ENCODE peak calls at places on chromosomes 2 and 18, in five cellular contexts. One of them, this sample, is unnamed. For H3K4me1, the result is how much of the 10 kb centered on the place peaks cover.

GRCh38 chr2:121368841-121369240 is 83.8 kb upstream of the TFCP2L1 start:
- DNase-seq in neuronal stem cell: no peak
- DNase-seq in GM23338: no peak
- DNase-seq in A673: no peak
- DNase-seq in heart right ventricle: no peak
- DNase-seq in this sample: no peak

GRCh38 chr18:46939337-46939963 is 22.0 kb downstream of the KATNAL2 start:
- DNase-seq in GM23338: peak
- DNase-seq in heart right ventricle: no peak
- DNase-seq in A673: peak
- DNase-seq in neuronal stem cell: no peak
- DNase-seq in this sample: peak

GRCh38 chr2:234339016-234339415 is 157.9 kb downstream of the ARL4C start:
- DNase-seq in A673: no peak
- DNase-seq in neuronal stem cell: no peak
- DNase-seq in heart right ventricle: no peak
- DNase-seq in GM23338: no peak
- DNase-seq in this sample: no peak

GRCh38 chr2:231425811-231426703 is 30.5 kb downstream of the B3GNT7 start:
- DNase-seq in GM23338: peak
- DNase-seq in neuronal stem cell: no peak
- DNase-seq in A673: no peak
- DNase-seq in heart right ventricle: no peak
- DNase-seq in this sample: no peak

GRCh38 chr2:20596193-20596972 is 54.5 kb downstream of the HS1BP3 start:
- DNase-seq in neuronal stem cell: no peak
- DNase-seq in GM23338: no peak
- DNase-seq in A673: no peak
- DNase-seq in heart right ventricle: no peak
- DNase-seq in this sample: no peak

GRCh38 chr2:183207110-183207509 is 82.9 kb downstream of the NUP35 start:
- DNase-seq in heart right ventricle: no peak
- DNase-seq in neuronal stem cell: no peak
- DNase-seq in A673: no peak
- DNase-seq in GM23338: peak
- DNase-seq in this sample: no peak

GRCh38 chr18:72612894-72613537 is 68.9 kb upstream of the CBLN2 start:
- DNase-seq in GM23338: no peak
- DNase-seq in A673: no peak
- DNase-seq in heart right ventricle: no peak
- DNase-seq in neuronal stem cell: no peak
- DNase-seq in this sample: no peak

GRCh38 chr2:231919341-231920035 is 6.7 kb downstream of the NPPC start:
- DNase-seq in GM23338: no peak
- DNase-seq in A673: no peak
- DNase-seq in heart right ventricle: no peak
- DNase-seq in neuronal stem cell: no peak
- DNase-seq in this sample: no peak

GRCh38 chr2:238697193-238698191 is 150.4 kb upstream of the TWIST2 start:
- DNase-seq in A673: no peak
- DNase-seq in heart right ventricle: no peak
- DNase-seq in GM23338: no peak
- DNase-seq in neuronal stem cell: no peak
- DNase-seq in this sample: no peak

GRCh38 chr2:174486614-174487535 is at the start of gene GPR155:
- DNase-seq in GM23338: peak
- DNase-seq in A673: peak
- DNase-seq in heart right ventricle: peak
- DNase-seq in neuronal stem cell: peak
- DNase-seq in this sample: peak

GRCh38 chr2:127597984-127598380 is 48.0 kb upstream of the GPR17 start:
- DNase-seq in heart right ventricle: no peak
- DNase-seq in A673: no peak
- DNase-seq in GM23338: no peak
- DNase-seq in neuronal stem cell: no peak
- DNase-seq in this sample: no peak

GRCh38 chr2:120749506-120750431 is 14.1 kb downstream of the GLI2 start:
- DNase-seq in GM23338: no peak
- DNase-seq in A673: peak
- DNase-seq in heart right ventricle: no peak
- DNase-seq in neuronal stem cell: no peak
- DNase-seq in this sample: no peak

GRCh38 chr2:88239781-88240180 is 69.6 kb downstream of the THNSL2 start:
- DNase-seq in GM23338: no peak
- DNase-seq in A673: no peak
- DNase-seq in neuronal stem cell: no peak
- DNase-seq in heart right ventricle: no peak
- DNase-seq in this sample: no peak

GRCh38 chr2:69057660-69058059 is 44.7 kb downstream of the ANTXR1 start:
- DNase-seq in A673: no peak
- DNase-seq in heart right ventricle: no peak
- DNase-seq in GM23338: no peak
- DNase-seq in neuronal stem cell: no peak
- DNase-seq in this sample: no peak

GRCh38 chr2:152354069-152354755 is 19.2 kb downstream of the FMNL2 start:
- DNase-seq in neuronal stem cell: no peak
- DNase-seq in GM23338: no peak
- DNase-seq in A673: no peak
- DNase-seq in heart right ventricle: no peak
- DNase-seq in this sample: no peak

GRCh38 chr2:237574894-237575868 is 8.8 kb downstream of the PRLH start:
- DNase-seq in A673: no peak
- DNase-seq in GM23338: no peak
- DNase-seq in heart right ventricle: peak
- DNase-seq in neuronal stem cell: no peak
- DNase-seq in this sample: no peak

GRCh38 chr2:15521782-15522181 is 39.4 kb downstream of the NBAS start:
- DNase-seq in neuronal stem cell: no peak
- DNase-seq in A673: no peak
- DNase-seq in heart right ventricle: no peak
- DNase-seq in GM23338: no peak
- DNase-seq in this sample: no peak

GRCh38 chr18:21363411-21363810 is 121.4 kb downstream of the GREB1L start:
- DNase-seq in heart right ventricle: no peak
- DNase-seq in A673: no peak
- DNase-seq in GM23338: no peak
- DNase-seq in neuronal stem cell: no peak
- DNase-seq in this sample: no peak

GRCh38 chr2:101152195-101153076 is 1.3 kb upstream of the TBC1D8 start:
- DNase-seq in heart right ventricle: peak
- DNase-seq in GM23338: peak
- DNase-seq in neuronal stem cell: peak
- DNase-seq in A673: peak
- DNase-seq in this sample: peak

GRCh38 chr2:119367472-119368099 is 809 bp downstream of the DBI start:
- DNase-seq in heart right ventricle: peak
- DNase-seq in GM23338: peak
- DNase-seq in A673: no peak
- DNase-seq in neuronal stem cell: peak
- DNase-seq in this sample: peak

GRCh38 chr18:63444567-63444966 is 22.3 kb upstream of the VPS4B start:
- DNase-seq in heart right ventricle: no peak
- DNase-seq in GM23338: no peak
- DNase-seq in A673: peak
- DNase-seq in neuronal stem cell: no peak
- DNase-seq in this sample: peak

DNA sequence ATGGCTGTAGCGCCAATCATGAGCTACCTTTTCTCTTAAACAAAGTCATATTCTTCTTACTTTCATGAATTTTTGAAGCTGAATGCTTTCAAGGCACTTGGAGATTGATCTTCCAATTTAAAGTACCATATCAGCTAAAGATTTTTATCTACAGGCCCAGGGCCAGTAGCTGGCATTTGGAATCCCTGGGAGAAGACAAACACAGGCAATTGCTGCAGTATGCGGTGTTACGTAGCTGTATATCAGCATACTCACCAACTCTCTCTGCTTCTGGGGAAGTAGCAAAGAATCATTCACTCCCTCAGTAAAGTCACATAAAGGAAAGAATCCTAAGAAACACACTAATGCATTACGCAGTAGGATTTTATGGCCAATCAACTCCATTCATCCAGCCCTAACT is 202.3 kb downstream of the DLGAP1 start:
- DNase-seq in heart right ventricle: no peak
- DNase-seq in neuronal stem cell: no peak
- DNase-seq in GM23338: no peak
- DNase-seq in A673: no peak
- DNase-seq in this sample: no peak
- H3K4me1 ChIP-seq in heart right ventricle: under half
- H3K4me1 ChIP-seq in neuronal stem cell: under half
- H3K4me1 ChIP-seq in GM23338: under half
- H3K4me1 ChIP-seq in A673: under half
- H3K4me1 ChIP-seq in this sample: under half

GRCh38 chr2:118051956-118052355 is 36.3 kb upstream of the INSIG2 start:
- DNase-seq in heart right ventricle: no peak
- DNase-seq in GM23338: no peak
- DNase-seq in neuronal stem cell: no peak
- DNase-seq in A673: no peak
- DNase-seq in this sample: no peak
- H3K4me1 ChIP-seq in heart right ventricle: under half
- H3K4me1 ChIP-seq in GM23338: under half
- H3K4me1 ChIP-seq in neuronal stem cell: under half
- H3K4me1 ChIP-seq in A673: under half
- H3K4me1 ChIP-seq in this sample: under half

GRCh38 chr18:74455386-74455785 is 1.7 kb downstream of the DIPK1C start:
- DNase-seq in GM23338: no peak
- DNase-seq in heart right ventricle: no peak
- DNase-seq in neuronal stem cell: no peak
- DNase-seq in A673: no peak
- DNase-seq in this sample: no peak
- H3K4me1 ChIP-seq in GM23338: under half
- H3K4me1 ChIP-seq in heart right ventricle: under half
- H3K4me1 ChIP-seq in neuronal stem cell: under half
- H3K4me1 ChIP-seq in A673: under half
- H3K4me1 ChIP-seq in this sample: under half

GRCh38 chr2:188628989-188629889 is 337.6 kb downstream of the GULP1 start:
- DNase-seq in A673: peak
- DNase-seq in heart right ventricle: no peak
- DNase-seq in neuronal stem cell: no peak
- DNase-seq in GM23338: no peak
- DNase-seq in this sample: no peak
- H3K4me1 ChIP-seq in A673: under half
- H3K4me1 ChIP-seq in heart right ventricle: under half
- H3K4me1 ChIP-seq in neuronal stem cell: under half
- H3K4me1 ChIP-seq in GM23338: under half
- H3K4me1 ChIP-seq in this sample: under half

GRCh38 chr2:54585136-54585535 is 129.0 kb downstream of the SPTBN1 start:
- DNase-seq in heart right ventricle: no peak
- DNase-seq in neuronal stem cell: no peak
- DNase-seq in A673: no peak
- DNase-seq in GM23338: no peak
- DNase-seq in this sample: no peak

GRCh38 chr2:54579682-54580349 is 123.7 kb downstream of the SPTBN1 start:
- DNase-seq in A673: no peak
- DNase-seq in neuronal stem cell: no peak
- DNase-seq in GM23338: no peak
- DNase-seq in heart right ventricle: no peak
- DNase-seq in this sample: no peak

GRCh38 chr2:54581326-54582039 is 125.4 kb downstream of the SPTBN1 start:
- DNase-seq in A673: no peak
- DNase-seq in GM23338: no peak
- DNase-seq in neuronal stem cell: no peak
- DNase-seq in heart right ventricle: no peak
- DNase-seq in this sample: no peak

GRCh38 chr2:54584598-54584997 is 128.5 kb downstream of the SPTBN1 start:
- DNase-seq in A673: no peak
- DNase-seq in heart right ventricle: no peak
- DNase-seq in GM23338: no peak
- DNase-seq in neuronal stem cell: no peak
- DNase-seq in this sample: no peak

GRCh38 chr2:54582987-54583386 is 126.9 kb downstream of the SPTBN1 start:
- DNase-seq in heart right ventricle: no peak
- DNase-seq in A673: no peak
- DNase-seq in GM23338: no peak
- DNase-seq in neuronal stem cell: no peak
- DNase-seq in this sample: no peak
- H3K4me1 ChIP-seq in heart right ventricle: half or more
- H3K4me1 ChIP-seq in A673: half or more
- H3K4me1 ChIP-seq in GM23338: half or more
- H3K4me1 ChIP-seq in neuronal stem cell: under half
- H3K4me1 ChIP-seq in this sample: under half

DNA sequence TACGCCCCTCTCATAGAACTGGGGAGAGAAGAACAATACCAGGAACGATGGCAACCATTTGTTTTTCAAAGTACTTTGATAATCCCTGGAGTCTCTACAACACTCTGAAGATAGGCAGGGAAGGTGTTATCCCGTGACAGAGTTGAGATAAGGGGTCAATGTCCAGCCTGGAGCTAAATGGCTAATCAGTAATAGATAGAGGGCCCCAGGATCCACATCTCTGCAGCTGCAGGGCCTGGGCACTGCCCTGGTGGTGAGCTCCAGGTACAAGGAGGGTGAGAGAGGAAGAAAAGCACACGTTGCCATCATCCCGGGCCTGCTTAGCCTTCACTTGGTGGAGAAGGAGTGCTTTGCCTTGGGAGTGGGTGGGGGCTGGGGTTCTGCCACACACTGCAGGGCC is 260.6 kb downstream of the PRKCE start:
- DNase-seq in A673: no peak
- DNase-seq in heart right ventricle: no peak
- DNase-seq in GM23338: no peak
- DNase-seq in neuronal stem cell: no peak
- DNase-seq in this sample: no peak
- H3K4me1 ChIP-seq in A673: under half
- H3K4me1 ChIP-seq in heart right ventricle: under half
- H3K4me1 ChIP-seq in GM23338: under half
- H3K4me1 ChIP-seq in neuronal stem cell: under half
- H3K4me1 ChIP-seq in this sample: under half

This sample was measured in gastrocnemius medialis.